ENCODE peak calls at places on chromosomes 7 and 10, in four cellular contexts. F, K, S and I are unnamed samples.

GRCh38 chr10:111207525-111207924 is 130.7 kb downstream of the ADRA2A start:
- DNase-seq in K (no peak), S (no peak), F (peak), I (no peak)

GRCh38 chr10:95273393-95274312 is 17.1 kb downstream of the PDLIM1 start:
- DNase-seq in S (no peak), F (no peak), K (no peak), I (no peak)

GRCh38 chr7:11969627-11970026 is 137.6 kb upstream of the THSD7A start:
- DNase-seq in K (no peak), S (no peak), F (no peak), I (no peak)

GRCh38 chr10:117860135-117860534 is 186.6 kb downstream of the RAB11FIP2 start:
- DNase-seq in F (no peak), K (no peak), S (no peak), I (no peak)

GRCh38 chr10:81696609-81697388 is 178.2 kb upstream of the NRG3 start:
- DNase-seq in K (no peak), S (no peak), F (no peak), I (no peak)

GRCh38 chr10:49001402-49001801 is 61.8 kb upstream of the LRRC18 start:
- DNase-seq in K (peak), S (no peak), F (no peak), I (no peak)

GRCh38 chr7:157116762-157117161 is 22.0 kb upstream of the UBE3C start:
- DNase-seq in K (no peak), F (no peak), S (no peak), I (no peak)

GRCh38 chr7:73941836-73942551 is 81.0 kb downstream of the TMEM270 start:
- DNase-seq in F (no peak), S (no peak), K (no peak), I (no peak)

GRCh38 chr10:60282771-60283353 is 106.8 kb downstream of the ANK3 start:
- DNase-seq in F (no peak), S (no peak), K (no peak), I (no peak)

GRCh38 chr10:101536800-101537199 is 51.3 kb downstream of the POLL start:
- DNase-seq in F (no peak), S (no peak), K (peak), I (no peak)

GRCh38 chr7:71801996-71802395 is 610.1 kb downstream of the CALN1 start:
- DNase-seq in K (no peak), S (no peak), F (no peak), I (no peak)

GRCh38 chr10:97297556-97298222 is 5.3 kb upstream of the ARHGAP19 start:
- DNase-seq in K (no peak), F (no peak), S (no peak), I (no peak)

GRCh38 chr10:10492420-10492819 is 525.3 kb upstream of the CELF2 start:
- DNase-seq in F (no peak), K (no peak), S (no peak), I (no peak)

GRCh38 chr7:28954936-28955335 is 3.2 kb downstream of the TRIL start:
- DNase-seq in F (no peak), S (no peak), K (no peak), I (no peak)

GRCh38 chr7:30841025-30841735 is 70.0 kb downstream of the MINDY4 start:
- DNase-seq in S (no peak), F (no peak), K (no peak), I (no peak)

GRCh38 chr10:91409069-91409868 is 875 bp upstream of the HECTD2 start:
- DNase-seq in S (peak), K (peak), F (peak), I (peak)

GRCh38 chr7:144835166-144835611 is 664 bp downstream of the TPK1 start:
- DNase-seq in K (peak), F (peak), S (no peak), I (peak)

GRCh38 chr10:99711129-99711719 is 20.7 kb downstream of the COX15 start:
- DNase-seq in K (peak), S (no peak), F (peak), I (peak)

GRCh38 chr7:157019718-157020451 is 9.4 kb upstream of the MNX1 start:
- DNase-seq in F (no peak), K (no peak), S (no peak), I (no peak)

GRCh38 chr7:5528071-5528814 is 104.6 kb upstream of the TNRC18 start:
- DNase-seq in K (no peak), S (no peak), F (peak), I (no peak)

GRCh38 chr7:43856996-43857395 is 12.3 kb downstream of the MRPS24 start:
- DNase-seq in S (no peak), K (no peak), F (no peak), I (no peak)

GRCh38 chr10:110493832-110494426 is 3.8 kb upstream of the DUSP5 start:
- DNase-seq in F (no peak), K (peak), S (no peak), I (no peak)

GRCh38 chr10:131846224-131847101 is 54.3 kb upstream of the PPP2R2D start:
- DNase-seq in K (no peak), F (no peak), S (no peak), I (no peak)

GRCh38 chr7:66837007-66837406 is 84.0 kb upstream of the TMEM248 start:
- DNase-seq in F (peak), K (peak), S (peak), I (no peak)

GRCh38 chr7:133339772-133340171 is 86.9 kb downstream of the EXOC4 start:
- DNase-seq in F (no peak), K (no peak), S (no peak), I (no peak)

GRCh38 chr7:7682856-7683255 is 35.6 kb downstream of the RPA3 start:
- DNase-seq in K (peak), F (no peak), S (no peak), I (no peak)

GRCh38 chr10:52609601-52610240 is 162.9 kb downstream of the MBL2 start:
- DNase-seq in F (no peak), K (peak), S (no peak), I (no peak)

GRCh38 chr7:105638942-105639495 is 57.7 kb upstream of the EFCAB10 start:
- DNase-seq in S (no peak), F (no peak), K (peak), I (no peak)

GRCh38 chr10:122127943-122128342 is 139.0 kb downstream of the TACC2 start:
- DNase-seq in S (no peak), K (no peak), F (no peak), I (no peak)

GRCh38 chr7:70678621-70679251 is 453.2 kb upstream of the GALNT17 start:
- DNase-seq in S (no peak), K (no peak), F (no peak), I (no peak)

GRCh38 chr10:17214991-17215781 is 12.9 kb upstream of the VIM start:
- DNase-seq in S (no peak), F (no peak), K (no peak), I (no peak)

GRCh38 chr10:46550795-46551700 is 5.4 kb downstream of the GPRIN2 start:
- DNase-seq in F (peak), K (no peak), S (no peak), I (no peak)

GRCh38 chr10:31350891-31351290 is 31.9 kb downstream of the ZEB1 start:
- DNase-seq in K (no peak), F (no peak), S (no peak), I (no peak)

GRCh38 chr10:122010405-122011050 is 21.6 kb downstream of the TACC2 start:
- DNase-seq in S (no peak), F (no peak), K (no peak), I (no peak)

GRCh38 chr7:81195033-81195432 is 276.2 kb upstream of the SEMA3C start:
- DNase-seq in S (no peak), F (no peak), K (no peak), I (no peak)

GRCh38 chr7:27160147-27160545 is 3.7 kb upstream of the HOXA7 start:
- DNase-seq in F (no peak), K (no peak), S (no peak), I (no peak)

GRCh38 chr10:26969145-26969926 is 108.6 kb upstream of the ABI1 start:
- DNase-seq in F (no peak), K (no peak), S (no peak), I (no peak)